ENCODE peak calls at places on chromosomes 5 and 9, in five cellular contexts. T is NCI-H748 treated with DMSO at 0.1 percent for 48 hours, M is epithelial cell of esophagus, E is NCI-H2081, V is OCI-M1. F is an unnamed sample.

GRCh38 chr5:25649628-25650265 is 1005.0 kb upstream of the CDH10 start:
- DNase-seq in T (no peak), E (no peak), V (no peak), M (no peak), F (no peak)

GRCh38 chr9:526904-527591 is 312.4 kb downstream of the DOCK8 start:
- DNase-seq in M (peak; percentile 74), V (no peak), E (no peak), T (no peak), F (no peak)

GRCh38 chr9:114364123-114364522 is 23.7 kb downstream of the AKNA start:
- DNase-seq in M (peak; percentile 24), V (peak; percentile 47), T (no peak), E (no peak), F (peak; percentile 90)

GRCh38 chr5:90518666-90519065 is 10.7 kb downstream of the LYSMD3 start:
- DNase-seq in V (no peak), E (peak; percentile 23), T (peak; percentile 99), M (peak; percentile 33), F (no peak)

GRCh38 chr5:164672931-164673694 is 1167.7 kb downstream of the MAT2B start:
- DNase-seq in V (peak; percentile 43), M (peak; percentile 27), T (no peak), E (no peak), F (peak; percentile 37)

GRCh38 chr9:129497064-129497836 is 123.7 kb downstream of the C9orf50 start:
- DNase-seq in V (no peak), M (no peak), E (peak; percentile 68), T (no peak), F (peak; percentile 45)

GRCh38 chr5:79829260-79829659 is 139.6 kb downstream of the CMYA5 start:
- DNase-seq in T (no peak), V (peak; percentile 7), M (peak; percentile 17), E (no peak), F (no peak)

GRCh38 chr9:84921175-84921574 is 251.6 kb downstream of the NTRK2 start:
- DNase-seq in E (no peak), M (no peak), V (no peak), T (no peak), F (no peak)

GRCh38 chr9:25677301-25678146 is 720 bp downstream of the TUSC1 start:
- DNase-seq in V (peak; percentile 90), E (peak; percentile 85), M (peak; percentile 74), T (peak; percentile 27), F (peak; percentile 86)

GRCh38 chr9:134163374-134164196 is 779 bp downstream of the RNU6ATAC start:
- DNase-seq in T (no peak), E (peak; percentile 17), M (peak; percentile 68), V (peak; percentile 63), F (peak; percentile 72)

GRCh38 chr9:33248606-33249005 is 8.6 kb downstream of the SPINK4 start:
- DNase-seq in V (no peak), M (no peak), E (no peak), T (no peak), F (no peak)

F was measured in adipocyte.